ENCODE peak calls at places on chromosomes 4 and X, in nine cellular contexts. K is stimulated activated CD4-positive, alpha-beta T cell treated with anti-CD3 and anti-CD28 coated beads, Interleukin-2, amount 100 ng/mL, for 4 hours; O is NCI-H1105 treated with DMSO at 0.1 percent for 48 hours; N is stimulated activated CD8-positive, alpha-beta memory T cell treated with anti-CD3 and anti-CD28 coated beads, Interleukin-2, amount 100 ng/mL, for 1 hour; I is NT2/D1; W is bronchial epithelial cell; D is COLO829; R is M059J; X is mesothelial cell of epicardium. U is an unnamed sample.

GRCh38 chr4:14254806-14255445 is 627.4 kb upstream of the BOD1L1 start:
- DNase-seq in K (no peak), O (no peak), N (no peak), I (no peak), W (no peak), D (no peak), R (no peak), X (no peak), U (no peak)

GRCh38 chr4:55633903-55634302 is 2.2 kb downstream of the NMU start:
- DNase-seq in K (no peak), O (no peak), N (no peak), I (no peak), W (no peak), D (no peak), R (no peak), X (no peak), U (no peak)

GRCh38 chrX:66408507-66408906 is 230.4 kb downstream of the EDA2R start:
- DNase-seq in K (no peak), O (peak), N (no peak), I (no peak), W (peak), D (peak), R (no peak), X (no peak), U (no peak)

GRCh38 chr4:7280906-7281305 is 88.6 kb downstream of the SORCS2 start:
- DNase-seq in K (no peak), O (peak), N (no peak), I (no peak), W (peak), D (peak), R (peak), X (no peak), U (no peak)

GRCh38 chr4:186192068-186192751 is 843 bp downstream of the CYP4V2 start:
- DNase-seq in K (no peak), O (peak), N (peak), I (no peak), W (peak), D (peak), R (peak), X (peak), U (no peak)

GRCh38 chr4:147480891-147481576 is at the start of gene EDNRA:
- DNase-seq in K (no peak), O (no peak), N (no peak), I (peak), W (no peak), D (no peak), R (peak), X (peak), U (no peak)

GRCh38 chrX:19897087-19897486 is 9.7 kb upstream of the SH3KBP1 start:
- DNase-seq in K (no peak), O (no peak), N (no peak), I (no peak), W (no peak), D (no peak), R (no peak), X (no peak), U (no peak)

GRCh38 chrX:107025538-107025937 is 25.5 kb upstream of the MORC4 start:
- DNase-seq in K (no peak), O (peak), N (no peak), I (peak), W (peak), D (peak), R (peak), X (no peak), U (peak)

GRCh38 chr4:117771647-117772337 is 262.5 kb upstream of the NDST3 start:
- DNase-seq in K (no peak), O (no peak), N (no peak), I (no peak), W (no peak), D (no peak), R (no peak), X (no peak), U (no peak)

GRCh38 chrX:38103857-38104812 is 97.8 kb downstream of the SYTL5 start:
- DNase-seq in K (no peak), O (no peak), N (no peak), I (no peak), W (no peak), D (no peak), R (no peak), X (no peak), U (no peak)

GRCh38 chrX:96386325-96386724 is 298.3 kb upstream of the DIAPH2 start:
- DNase-seq in K (no peak), O (no peak), N (no peak), I (no peak), W (no peak), D (no peak), R (no peak), X (no peak), U (no peak)

GRCh38 chr4:55340246-55340645 is 5.8 kb upstream of the SRD5A3 start:
- DNase-seq in K (no peak), O (no peak), N (no peak), I (no peak), W (no peak), D (no peak), R (no peak), X (no peak), U (no peak)

GRCh38 chrX:54042609-54043010 is 1.7 kb downstream of the PHF8 start:
- DNase-seq in K (no peak), O (peak), N (peak), I (peak), W (peak), D (peak), R (peak), X (no peak), U (peak)

GRCh38 chrX:15216280-15216679 is 53.6 kb downstream of the ASB9 start:
- DNase-seq in K (no peak), O (no peak), N (no peak), I (no peak), W (no peak), D (no peak), R (no peak), X (no peak), U (no peak)

GRCh38 chr4:154503598-154503997 is 12.0 kb upstream of the DCHS2 start:
- DNase-seq in K (no peak), O (peak), N (no peak), I (no peak), W (peak), D (peak), R (peak), X (no peak), U (peak)

GRCh38 chr4:679571-680083 is 5.3 kb downstream of the MYL5 start:
- DNase-seq in K (no peak), O (no peak), N (no peak), I (no peak), W (no peak), D (no peak), R (no peak), X (no peak), U (no peak)

GRCh38 chrX:40176979-40177430 is 79.2 kb upstream of the BCOR start:
- DNase-seq in K (no peak), O (no peak), N (no peak), I (no peak), W (no peak), D (no peak), R (peak), X (no peak), U (no peak)

GRCh38 chr4:2254665-2255500 is 7.0 kb downstream of the MXD4 start:
- DNase-seq in K (no peak), O (no peak), N (no peak), I (no peak), W (no peak), D (no peak), R (no peak), X (peak), U (no peak)

GRCh38 chr4:45475490-45475889 is 648.4 kb downstream of the GABRG1 start:
- DNase-seq in K (no peak), O (no peak), N (no peak), I (no peak), W (no peak), D (no peak), R (no peak), X (no peak), U (no peak)

GRCh38 chrX:113548308-113549015 is 707.8 kb upstream of the AMOT start:
- DNase-seq in K (no peak), O (no peak), N (no peak), I (peak), W (no peak), D (no peak), R (no peak), X (no peak), U (no peak)

GRCh38 chr4:1243451-1244080 is 5.4 kb downstream of the CTBP1 start:
- DNase-seq in K (no peak), O (no peak), N (no peak), I (no peak), W (no peak), D (no peak), R (no peak), X (peak), U (no peak)

GRCh38 chr4:169723207-169723606 is 34.5 kb downstream of the HPF1 start:
- DNase-seq in K (no peak), O (no peak), N (no peak), I (no peak), W (no peak), D (peak), R (peak), X (no peak), U (peak)

GRCh38 chr4:13126976-13127910 is 356.9 kb downstream of the RAB28 start:
- DNase-seq in K (no peak), O (no peak), N (no peak), I (no peak), W (no peak), D (peak), R (no peak), X (no peak), U (no peak)

GRCh38 chr4:110160616-110161015 is 37.8 kb downstream of the ELOVL6 start:
- DNase-seq in K (no peak), O (no peak), N (no peak), I (no peak), W (no peak), D (no peak), R (no peak), X (no peak), U (no peak)

GRCh38 chr4:85787133-85787532 is 312.2 kb downstream of the ARHGAP24 start:
- DNase-seq in K (no peak), O (no peak), N (no peak), I (no peak), W (peak), D (peak), R (peak), X (no peak), U (no peak)

GRCh38 chrX:17744896-17745523 is 7.7 kb downstream of the SCML1 start:
- DNase-seq in K (no peak), O (peak), N (no peak), I (no peak), W (peak), D (peak), R (no peak), X (no peak), U (peak)

GRCh38 chr4:78766650-78767049 is 9.5 kb upstream of the BMP2K start:
- DNase-seq in K (no peak), O (no peak), N (no peak), I (no peak), W (no peak), D (no peak), R (no peak), X (no peak), U (no peak)

GRCh38 chr4:7358100-7358735 is 76.5 kb downstream of the PSAPL1 start:
- DNase-seq in K (no peak), O (no peak), N (no peak), I (no peak), W (peak), D (peak), R (peak), X (no peak), U (no peak)

GRCh38 chr4:4415806-4416805 is 29.2 kb downstream of the NSG1 start:
- DNase-seq in K (no peak), O (no peak), N (no peak), I (no peak), W (no peak), D (peak), R (no peak), X (no peak), U (no peak)

GRCh38 chrX:31423575-31424284 is 351.9 kb upstream of the FTHL17 start:
- DNase-seq in K (no peak), O (peak), N (no peak), I (peak), W (peak), D (no peak), R (peak), X (peak), U (peak)

GRCh38 chrX:22650691-22651090 is 349.1 kb upstream of the DDX53 start:
- DNase-seq in K (no peak), O (no peak), N (no peak), I (no peak), W (no peak), D (no peak), R (no peak), X (no peak), U (no peak)